ENCODE peak calls at places on chromosomes 4 and X, in ten cellular contexts. I is foreskin keratinocyte; K is tibial nerve; Z is psoas muscle; W is CD8-positive, alpha-beta memory T cell; T is WERI-Rb-1; M is fibroblast of lung; R is naive thymus-derived CD4-positive, alpha-beta T cell; H is CD4-positive, alpha-beta memory T cell; L is dorsolateral prefrontal cortex. V is an unnamed sample.

GRCh38 chrX:120559799-120560198 is 963 bp downstream of the CUL4B start:
- DNase-seq in H (peak), Z (no peak), I (no peak), K (no peak), T (no peak), M (peak), L (no peak), W (no peak), R (no peak), V (no peak)

GRCh38 chr4:106062452-106062875 is 167.2 kb downstream of the NPNT start:
- DNase-seq in K (no peak), Z (no peak), L (no peak), M (peak), T (no peak), W (no peak), R (no peak), I (peak), H (no peak), V (no peak)

GRCh38 chrX:70494441-70494840 is 49.8 kb downstream of the DLG3 start:
- DNase-seq in W (no peak), M (no peak), K (no peak), I (no peak), Z (no peak), R (no peak), T (no peak), H (no peak), L (no peak), V (no peak)

GRCh38 chr4:81807386-81807785 is 335.7 kb upstream of the RASGEF1B start:
- DNase-seq in K (no peak), M (no peak), R (no peak), W (no peak), T (no peak), Z (no peak), I (no peak), L (no peak), H (no peak), V (no peak)

GRCh38 chr4:175540151-175540550 is 271.9 kb downstream of the GPM6A start:
- DNase-seq in Z (no peak), H (no peak), M (no peak), K (no peak), W (no peak), I (peak), T (no peak), R (no peak), L (no peak), V (no peak)

GRCh38 chr4:118762753-118763477 is 73.0 kb downstream of the SEC24D start:
- DNase-seq in L (no peak), M (peak), I (no peak), Z (no peak), K (no peak), H (no peak), R (no peak), W (no peak), T (no peak), V (no peak)

GRCh38 chr4:76968937-76969336 is 19.4 kb downstream of the SEPTIN11 start:
- DNase-seq in K (no peak), I (no peak), W (no peak), Z (no peak), H (no peak), R (no peak), L (no peak), T (no peak), M (no peak), V (no peak)

GRCh38 chrX:153732406-153732805 is 7.8 kb downstream of the ABCD1 start:
- DNase-seq in W (no peak), T (no peak), K (no peak), R (no peak), H (no peak), L (no peak), Z (no peak), I (peak), M (no peak), V (no peak)

GRCh38 chr4:109319156-109319555 is 16.7 kb upstream of the COL25A1 start:
- DNase-seq in L (no peak), K (no peak), W (no peak), Z (no peak), M (no peak), R (no peak), I (no peak), T (no peak), H (no peak), V (no peak)

GRCh38 chr4:105547769-105548168 is 4.7 kb upstream of the ARHGEF38 start:
- DNase-seq in I (no peak), T (no peak), M (no peak), K (no peak), R (no peak), Z (no peak), H (no peak), L (no peak), W (no peak), V (no peak)

GRCh38 chrX:111581086-111581485 is 69.6 kb downstream of the SERTM2 start:
- DNase-seq in Z (no peak), M (peak), H (no peak), I (no peak), R (no peak), L (no peak), K (no peak), T (no peak), W (no peak), V (no peak)

GRCh38 chr4:176193898-176194297 is 1.5 kb downstream of the SPATA4 start:
- DNase-seq in T (no peak), Z (no peak), R (no peak), K (no peak), L (no peak), W (no peak), I (peak), M (peak), H (no peak), V (peak)

GRCh38 chrX:53544936-53545335 is 110.8 kb upstream of the HSD17B10 start:
- DNase-seq in T (no peak), H (no peak), R (no peak), L (no peak), K (no peak), I (no peak), M (no peak), Z (no peak), W (no peak), V (no peak)

GRCh38 chr4:54658321-54659093 is 750 bp downstream of the KIT start:
- DNase-seq in Z (peak), H (peak), R (peak), M (peak), T (peak), W (no peak), K (no peak), I (peak), L (peak), V (no peak)

GRCh38 chr4:67700119-67700873 is 659 bp downstream of the UBA6 start:
- DNase-seq in L (no peak), R (no peak), I (peak), K (no peak), T (no peak), W (no peak), H (peak), M (peak), Z (no peak), V (no peak)

GRCh38 chr4:170581322-170581721 is 491.6 kb upstream of the AADAT start:
- DNase-seq in T (no peak), I (no peak), W (no peak), R (no peak), K (no peak), L (no peak), M (no peak), H (no peak), Z (no peak), V (no peak)

GRCh38 chr4:61004651-61005170 is 195.4 kb upstream of the ADGRL3 start:
- DNase-seq in M (no peak), R (no peak), K (no peak), L (no peak), I (peak), Z (no peak), T (no peak), W (no peak), H (no peak), V (no peak)

GRCh38 chrX:30690330-30690729 is 37.1 kb downstream of the GK start:
- DNase-seq in T (no peak), W (no peak), Z (no peak), L (no peak), H (no peak), R (no peak), K (no peak), I (no peak), M (peak), V (no peak)

GRCh38 chrX:1323315-1323714 is 13.3 kb upstream of the IL3RA start:
- DNase-seq in H (peak), I (no peak), K (no peak), M (no peak), T (peak), R (peak), Z (peak), L (no peak), W (peak), V (no peak)

DNA sequence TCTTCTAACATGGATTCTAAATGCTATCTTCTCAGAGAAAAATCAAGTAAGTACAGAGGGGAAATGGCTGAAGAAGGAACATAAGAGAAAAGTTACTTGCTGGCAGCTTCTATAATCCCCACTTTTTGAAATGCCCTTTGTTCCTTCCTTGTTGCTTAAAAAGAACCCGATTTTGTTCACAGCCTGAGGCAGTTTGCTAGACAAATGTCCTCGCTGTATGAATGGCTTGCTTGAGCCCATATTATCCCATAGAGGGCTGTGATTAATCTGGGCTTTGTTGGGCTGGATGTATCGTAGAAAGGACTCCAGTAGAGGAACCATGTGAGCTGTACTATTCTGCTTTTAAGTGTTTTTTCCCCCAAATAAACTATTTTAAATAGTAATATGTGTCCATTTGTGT is 134.3 kb upstream of the FGF13 start:
- DNase-seq in W (no peak), M (no peak), I (no peak), Z (no peak), H (no peak), L (no peak), R (no peak), T (no peak), K (no peak), V (no peak)
- H3K27ac ChIP-seq in W (no peak), M (no peak), I (no peak), Z (no peak), H (no peak), L (no peak), R (no peak), T (no peak), K (no peak), V (no peak)

GRCh38 chrX:22970861-22971260 is 28.9 kb upstream of the DDX53 start:
- DNase-seq in H (no peak), K (no peak), T (no peak), M (no peak), R (no peak), L (no peak), I (no peak), W (no peak), Z (no peak), V (no peak)

GRCh38 chrX:22969416-22969815 is 30.3 kb upstream of the DDX53 start:
- DNase-seq in K (no peak), L (no peak), M (peak), T (no peak), H (no peak), R (no peak), I (no peak), Z (no peak), W (no peak), V (no peak)

GRCh38 chrX:22963186-22963585 is 36.6 kb upstream of the DDX53 start:
- DNase-seq in H (no peak), L (no peak), T (no peak), I (no peak), R (no peak), Z (no peak), K (no peak), M (peak), W (no peak), V (no peak)

GRCh38 chrX:22968494-22968893 is 31.3 kb upstream of the DDX53 start:
- DNase-seq in L (no peak), I (no peak), Z (no peak), R (no peak), K (no peak), W (no peak), M (no peak), H (no peak), T (no peak), V (no peak)
- H3K27ac ChIP-seq in L (no peak), I (no peak), Z (no peak), R (no peak), K (no peak), W (no peak), M (no peak), H (no peak), T (no peak), V (no peak)

DNA sequence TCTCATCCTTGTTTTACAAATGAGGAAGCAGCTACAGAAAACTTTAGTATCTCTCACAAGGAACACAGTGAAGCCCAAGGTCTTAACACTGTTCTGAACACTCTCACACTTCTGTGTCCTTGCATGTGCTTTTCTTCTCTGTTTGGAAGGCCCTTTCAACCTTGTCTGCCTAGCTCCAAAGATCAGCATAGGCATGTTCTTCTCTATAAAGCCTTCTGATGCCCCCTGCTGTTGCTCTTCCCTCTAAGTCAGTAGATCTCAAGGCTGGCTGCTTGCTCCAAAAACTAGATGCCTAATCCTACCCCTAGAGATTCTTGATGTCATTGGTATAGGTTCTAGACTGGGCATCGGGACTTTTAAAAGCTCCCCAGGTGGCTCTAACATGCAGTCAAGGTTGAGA is 5.9 kb downstream of the APOO start:
- DNase-seq in I (peak), Z (no peak), H (peak), W (peak), R (peak), M (peak), K (peak), L (no peak), T (peak), V (peak)
- H3K27ac ChIP-seq in I (peak), Z (peak), H (no peak), W (no peak), R (no peak), M (peak), K (peak), L (peak), T (no peak), V (peak)

GRCh38 chrX:75547783-75548182 is 24.9 kb upstream of the ZDHHC15 start:
- DNase-seq in L (peak), T (no peak), I (no peak), Z (peak), H (no peak), W (no peak), R (no peak), M (peak), K (peak), V (no peak)

GRCh38 chrX:75544760-75545159 is 21.9 kb upstream of the ZDHHC15 start:
- DNase-seq in R (no peak), K (no peak), Z (no peak), M (no peak), I (no peak), H (no peak), L (no peak), T (no peak), W (no peak), V (no peak)

GRCh38 chrX:75546724-75547123 is 23.9 kb upstream of the ZDHHC15 start:
- DNase-seq in I (no peak), M (no peak), K (no peak), T (no peak), H (no peak), L (no peak), W (no peak), Z (no peak), R (no peak), V (no peak)

GRCh38 chrX:75547137-75547536 is 24.3 kb upstream of the ZDHHC15 start:
- DNase-seq in H (no peak), I (no peak), W (no peak), K (no peak), T (no peak), Z (no peak), L (no peak), R (no peak), M (no peak), V (no peak)
- H3K27ac ChIP-seq in H (no peak), I (no peak), W (no peak), K (no peak), T (no peak), Z (no peak), L (no peak), R (no peak), M (no peak), V (no peak)

DNA sequence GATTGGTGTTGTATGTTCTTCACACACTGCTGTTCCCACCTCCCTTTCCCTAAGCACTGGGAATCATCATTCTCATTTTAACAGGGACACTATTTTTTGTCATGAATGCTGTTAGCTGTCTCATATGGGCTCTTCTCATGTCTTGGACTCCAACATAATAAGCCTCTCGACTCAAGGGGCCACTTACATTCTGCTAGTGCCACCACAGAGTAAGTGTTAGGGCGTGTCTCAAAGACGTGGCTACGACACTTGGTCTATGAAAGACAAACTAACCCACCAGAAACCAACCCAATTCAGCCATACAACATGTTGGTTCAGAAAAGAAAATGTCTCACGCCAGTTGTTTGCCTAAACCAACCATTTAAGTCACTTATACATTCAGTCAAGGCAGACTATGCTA is 32.2 kb downstream of the SEL1L3 start:
- DNase-seq in Z (no peak), T (no peak), I (no peak), H (no peak), W (no peak), K (no peak), M (no peak), L (no peak), R (no peak), V (no peak)
- H3K27ac ChIP-seq in Z (no peak), T (no peak), I (no peak), H (no peak), W (no peak), K (no peak), M (no peak), L (no peak), R (no peak), V (no peak)

DNA sequence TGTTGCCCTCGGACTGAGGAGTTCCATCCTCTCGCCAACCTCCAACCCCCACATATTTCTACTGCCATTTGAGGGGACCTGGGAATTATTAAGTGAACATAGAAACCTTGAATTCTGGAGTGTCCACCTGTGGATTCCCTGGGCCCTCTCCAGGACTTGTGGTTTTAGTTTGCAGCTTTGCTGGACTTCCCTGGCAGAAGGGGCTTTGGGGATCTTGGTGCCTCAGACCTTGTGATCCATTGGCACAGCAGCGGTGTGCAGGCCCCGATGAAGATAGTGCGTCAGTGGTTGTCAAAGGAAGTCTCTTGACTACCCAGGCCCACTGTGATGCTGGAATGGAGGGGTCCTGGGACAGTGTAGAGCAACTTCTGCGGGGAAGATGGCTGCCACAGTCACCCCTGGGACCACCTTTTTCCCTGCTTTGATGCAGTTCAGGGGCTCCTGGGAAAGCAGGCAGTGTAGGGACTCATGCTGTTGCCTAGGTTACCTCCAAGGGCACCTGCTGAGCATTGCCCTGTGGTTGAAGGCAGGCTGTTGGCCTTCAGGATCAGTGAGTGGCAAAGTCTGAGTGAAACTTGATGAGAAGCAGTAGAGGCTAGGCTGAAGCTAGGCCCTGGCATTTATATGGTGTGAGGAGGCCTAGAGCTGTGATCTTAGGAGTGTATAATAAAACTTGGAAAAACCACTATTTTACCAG is 2.1 kb downstream of the SLC16A2 start:
- DNase-seq in M (no peak), W (no peak), H (no peak), I (no peak), K (no peak), L (no peak), R (no peak), T (no peak), Z (no peak), V (no peak)
- H3K27ac ChIP-seq in M (no peak), W (no peak), H (no peak), I (no peak), K (peak), L (no peak), R (no peak), T (no peak), Z (no peak), V (no peak)

GRCh38 chr4:53235547-53235946 is 130.3 kb downstream of the SCFD2 start:
- DNase-seq in W (no peak), M (no peak), R (no peak), H (no peak), T (no peak), L (no peak), Z (no peak), K (no peak), I (no peak), V (no peak)

GRCh38 chr4:53234669-53235068 is 131.2 kb downstream of the SCFD2 start:
- DNase-seq in R (no peak), I (peak), L (no peak), K (no peak), H (no peak), M (no peak), T (no peak), Z (no peak), W (no peak), V (peak)

DNA sequence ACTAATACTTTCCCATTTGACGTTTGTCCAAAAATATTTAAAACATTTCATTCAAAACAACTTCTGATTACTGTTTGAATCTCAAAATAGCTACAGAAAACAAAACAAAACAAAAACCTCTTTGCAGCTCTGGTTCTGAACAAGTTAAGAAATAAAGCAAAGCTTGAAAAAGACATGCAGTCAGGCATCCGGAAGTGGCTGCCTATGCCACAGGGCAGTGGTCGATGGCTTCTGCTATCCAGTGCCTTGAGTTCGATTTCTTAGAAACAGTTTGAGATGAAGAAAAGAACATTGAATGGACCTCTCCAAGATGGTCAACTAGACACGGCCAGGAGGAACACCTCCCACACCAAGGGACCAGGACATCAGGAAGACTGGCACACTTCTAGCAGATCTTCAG is 125.3 kb downstream of the SCFD2 start:
- DNase-seq in L (no peak), W (no peak), M (no peak), T (no peak), I (no peak), Z (no peak), K (no peak), R (no peak), H (no peak), V (no peak)
- H3K27ac ChIP-seq in L (no peak), W (no peak), M (no peak), T (no peak), I (no peak), Z (no peak), K (no peak), R (no peak), H (no peak), V (no peak)